ENCODE peak calls at places on chromosomes 3 and 15, in nine cellular contexts. G is NB4, V is foreskin fibroblast, R is brain microvascular endothelial cell, T is PC-3, O is heart right ventricle, J is left ventricle myocardium inferior, K is fibroblast of the aortic adventitia, I is fibroblast of pulmonary artery. Z is an unnamed sample.

GRCh38 chr3:59818033-59818936 is 768.5 kb upstream of the CFAP20DC start:
- DNase-seq in G (no peak), V (peak), R (peak), T (peak), O (peak), J (peak), K (peak), I (peak), Z (peak)

GRCh38 chr15:101439920-101440319 is 49.6 kb downstream of the PCSK6 start:
- DNase-seq in G (no peak), V (peak), R (no peak), T (peak), O (no peak), J (no peak), K (peak), I (peak), Z (no peak)

GRCh38 chr3:15055019-15055557 is 10.0 kb downstream of the MRPS25 start:
- DNase-seq in G (peak), V (no peak), R (peak), T (no peak), O (no peak), J (no peak), K (no peak), I (peak), Z (no peak)

GRCh38 chr15:74776851-74777768 is 4.8 kb upstream of the CSK start:
- DNase-seq in G (peak), V (no peak), R (no peak), T (no peak), O (no peak), J (no peak), K (no peak), I (no peak), Z (no peak)

GRCh38 chr3:10553586-10554235 is 48.3 kb upstream of the ATP2B2 start:
- DNase-seq in G (peak), V (no peak), R (peak), T (no peak), O (no peak), J (no peak), K (no peak), I (peak), Z (no peak)

GRCh38 chr15:26805470-26805869 is 32.6 kb upstream of the GABRB3 start:
- DNase-seq in G (no peak), V (no peak), R (no peak), T (no peak), O (no peak), J (no peak), K (no peak), I (no peak), Z (no peak)

GRCh38 chr3:32814371-32814770 is 3.4 kb upstream of the TRIM71 start:
- DNase-seq in G (peak), V (no peak), R (no peak), T (no peak), O (no peak), J (no peak), K (no peak), I (no peak), Z (no peak)

GRCh38 chr3:27986204-27986879 is 255.1 kb upstream of the CMC1 start:
- DNase-seq in G (no peak), V (no peak), R (no peak), T (no peak), O (no peak), J (no peak), K (no peak), I (no peak), Z (no peak)

GRCh38 chr3:175383813-175384212 is 524.7 kb downstream of the NAALADL2 start:
- DNase-seq in G (no peak), V (no peak), R (no peak), T (no peak), O (no peak), J (no peak), K (peak), I (no peak), Z (no peak)

GRCh38 chr15:76999996-77000395 is 5.1 kb downstream of the PSTPIP1 start:
- DNase-seq in G (no peak), V (no peak), R (no peak), T (no peak), O (no peak), J (no peak), K (no peak), I (no peak), Z (no peak)

GRCh38 chr15:59290311-59291213 is 82.1 kb downstream of the MYO1E start:
- DNase-seq in G (no peak), V (no peak), R (no peak), T (no peak), O (no peak), J (no peak), K (no peak), I (no peak), Z (no peak)

GRCh38 chr3:151499198-151499597 is 38.3 kb upstream of the IGSF10 start:
- DNase-seq in G (no peak), V (no peak), R (no peak), T (no peak), O (no peak), J (no peak), K (no peak), I (no peak), Z (no peak)

GRCh38 chr3:128590948-128591347 is 59.7 kb downstream of the RPN1 start:
- DNase-seq in G (peak), V (no peak), R (no peak), T (peak), O (no peak), J (no peak), K (no peak), I (no peak), Z (no peak)

GRCh38 chr15:71780349-71780976 is 29.9 kb upstream of the NR2E3 start:
- DNase-seq in G (peak), V (peak), R (peak), T (peak), O (no peak), J (no peak), K (peak), I (peak), Z (no peak)

GRCh38 chr3:184311633-184312032 is 2.8 kb upstream of the EIF4G1 start:
- DNase-seq in G (no peak), V (no peak), R (no peak), T (no peak), O (no peak), J (no peak), K (no peak), I (no peak), Z (no peak)

GRCh38 chr15:70763120-70763949 is at the start of gene UACA:
- DNase-seq in G (peak), V (peak), R (peak), T (peak), O (peak), J (peak), K (peak), I (peak), Z (peak)

GRCh38 chr15:70762469-70763119 is 764 bp downstream of the UACA start:
- DNase-seq in G (peak), V (peak), R (peak), T (peak), O (peak), J (peak), K (peak), I (peak), Z (peak)

GRCh38 chr15:70761046-70761445 is 2.3 kb downstream of the UACA start:
- DNase-seq in G (no peak), V (no peak), R (no peak), T (peak), O (no peak), J (no peak), K (no peak), I (no peak), Z (no peak)

GRCh38 chr15:70763950-70764730 is 782 bp upstream of the UACA start:
- DNase-seq in G (no peak), V (no peak), R (no peak), T (no peak), O (no peak), J (no peak), K (no peak), I (no peak), Z (no peak)

GRCh38 chr15:70761931-70762468 is 1.4 kb downstream of the UACA start:
- DNase-seq in G (no peak), V (no peak), R (no peak), T (peak), O (no peak), J (no peak), K (peak), I (no peak), Z (no peak)
- H3K4me3 ChIP-seq in G (peak), V (peak), R (peak), T (peak), O (peak), J (peak), K (peak), I (peak), Z (peak)

GRCh38 chr3:182364723-182365650 is 428.3 kb upstream of the ATP11B start:
- DNase-seq in G (no peak), V (no peak), R (no peak), T (peak), O (no peak), J (no peak), K (no peak), I (peak), Z (no peak)
- TF ChIP-seq CTCF in G (no peak), V (no peak), R (no peak), T (peak), O (no peak), J (no peak), K (no peak), I (no peak), Z (no peak)

DNA sequence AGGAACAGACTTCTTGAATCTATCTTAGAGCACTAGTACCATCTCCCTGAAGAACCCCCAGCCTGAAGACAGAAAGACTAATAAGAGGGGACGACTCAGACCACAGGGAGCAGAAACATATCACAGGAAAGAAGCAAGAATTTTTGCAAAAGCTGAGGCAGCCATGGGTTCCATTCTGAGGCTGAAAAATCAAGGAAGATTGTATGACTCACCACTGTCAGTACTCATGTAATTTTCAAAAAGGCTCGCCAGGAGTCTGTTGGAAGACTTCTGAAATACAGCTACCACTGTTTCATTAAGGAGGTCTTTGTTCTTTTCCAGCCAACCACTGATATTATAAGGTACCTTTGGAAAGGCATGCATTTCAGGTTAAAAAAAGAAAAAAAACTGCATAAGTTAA is 47.5 kb downstream of the MYH15 start:
- DNase-seq in G (no peak), V (no peak), R (peak), T (peak), O (no peak), J (no peak), K (peak), I (peak), Z (no peak)
- H3K4me3 ChIP-seq in G (no peak), V (no peak), R (no peak), T (no peak), O (no peak), J (no peak), K (no peak), I (no peak), Z (no peak)

GRCh38 chr3:146326875-146327543 is 76.1 kb upstream of the PLSCR4 start:
- DNase-seq in G (peak), V (peak), R (peak), T (peak), O (peak), J (no peak), K (peak), I (peak), Z (no peak)
- TF ChIP-seq CTCF in G (peak), V (peak), R (peak), T (peak), O (peak), J (peak), K (peak), I (peak), Z (peak)

GRCh38 chr3:17589888-17590287 is 152.5 kb downstream of the TBC1D5 start:
- DNase-seq in G (no peak), V (no peak), R (no peak), T (no peak), O (no peak), J (no peak), K (no peak), I (no peak), Z (no peak)
- H3K4me3 ChIP-seq in G (no peak), V (no peak), R (no peak), T (no peak), O (no peak), J (no peak), K (no peak), I (no peak), Z (no peak)

DNA sequence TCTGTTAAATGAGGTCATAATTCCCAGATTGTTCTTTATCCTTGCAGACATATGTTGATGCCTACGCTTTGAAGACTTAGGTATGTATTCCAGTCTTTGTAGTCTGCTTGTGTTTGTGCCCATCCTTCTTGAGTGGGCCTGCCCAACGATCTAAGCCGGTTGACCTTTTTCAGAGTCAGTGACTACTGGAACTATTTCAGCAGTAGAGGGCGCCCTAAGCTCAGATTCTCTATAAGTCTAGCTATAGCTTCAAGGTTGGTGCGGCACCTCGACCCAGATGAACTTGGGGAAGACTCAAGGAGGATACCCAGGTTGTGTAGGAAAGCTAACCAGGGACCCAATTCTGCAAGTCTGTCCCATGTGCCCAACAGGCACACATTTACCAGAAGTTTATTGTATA is 228.8 kb upstream of the PPP2R3A start:
- DNase-seq in G (peak), V (no peak), R (peak), T (peak), O (no peak), J (no peak), K (peak), I (no peak), Z (no peak)
- TF ChIP-seq CTCF in G (peak), V (peak), R (peak), T (peak), O (no peak), J (no peak), K (peak), I (no peak), Z (no peak)

GRCh38 chr15:42056934-42057743 is 36.3 kb upstream of the PLA2G4E start:
- DNase-seq in G (peak), V (peak), R (peak), T (peak), O (peak), J (peak), K (peak), I (peak), Z (peak)
- H3K4me3 ChIP-seq in G (peak), V (peak), R (peak), T (peak), O (peak), J (peak), K (peak), I (peak), Z (peak)

DNA sequence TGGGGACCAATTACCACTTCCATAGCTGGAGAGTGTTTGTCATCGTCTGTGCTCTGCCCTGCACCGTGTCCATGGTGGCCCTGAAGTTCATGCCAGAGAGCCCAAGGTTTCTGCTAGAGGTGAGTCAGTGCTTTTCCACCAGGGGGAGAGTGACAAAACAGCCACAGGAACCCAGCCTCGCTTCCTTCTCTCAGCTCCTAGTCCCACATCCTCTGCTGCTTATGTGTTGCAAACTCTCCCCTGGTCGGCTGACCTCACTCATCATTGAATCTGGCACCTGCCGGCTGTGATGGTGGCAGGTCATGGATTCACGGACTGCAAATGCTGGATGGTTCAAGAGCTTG is 158.4 kb downstream of the SV2B start:
- DNase-seq in G (peak), V (no peak), R (no peak), T (no peak), O (no peak), J (no peak), K (no peak), I (no peak), Z (no peak)
- TF ChIP-seq CTCF in G (peak), V (no peak), R (peak), T (no peak), O (no peak), J (peak), K (no peak), I (no peak), Z (no peak)